ENCODE peak calls at places on chromosomes 13 and 19, in four cellular contexts. W is stimulated activated CD8-positive, alpha-beta memory T cell treated with anti-CD3 and anti-CD28 coated beads, Interleukin-15, amount 100 ng/mL, for 48 hours; L is activated gamma-delta T cell treated with anti-CD3 and anti-CD28 coated beads, Interleukin-2, amount 50 U/mL, for 16 hours; Y is M059J. N is an unnamed sample.

GRCh38 chr13:111659842-111660241 is 339.4 kb downstream of the TEX29 start:
- DNase-seq in W (no peak), Y (no peak), L (no peak), N (no peak)

GRCh38 chr19:47781590-47782318 is 3.3 kb downstream of the SELENOW start:
- DNase-seq in W (no peak), L (no peak), Y (no peak), N (no peak)

GRCh38 chr13:113088691-113089020 is 16.9 kb upstream of the F7 start:
- DNase-seq in L (no peak), W (no peak), Y (no peak), N (no peak)

GRCh38 chr19:54154603-54155345 is 4.7 kb downstream of the LENG1 start:
- DNase-seq in Y (peak), W (no peak), L (no peak), N (no peak)

GRCh38 chr13:27712421-27712820 is 79.9 kb upstream of the GSX1 start:
- DNase-seq in Y (no peak), L (no peak), W (no peak), N (peak)

GRCh38 chr19:38395381-38396127 is 7.1 kb downstream of the SPRED3 start:
- DNase-seq in Y (no peak), W (no peak), L (no peak), N (no peak)

GRCh38 chr13:39783051-39783450 is 127.6 kb downstream of the COG6 start:
- DNase-seq in L (no peak), Y (no peak), W (no peak), N (peak)

GRCh38 chr13:70407486-70407885 is 299.2 kb upstream of the KLHL1 start:
- DNase-seq in L (no peak), Y (no peak), W (no peak), N (peak)

GRCh38 chr19:51091126-51091525 is 8.4 kb upstream of the KLK14 start:
- DNase-seq in W (no peak), Y (no peak), L (no peak), N (no peak)

GRCh38 chr19:42412661-42413076 is 14.5 kb downstream of the LIPE start:
- DNase-seq in L (no peak), W (no peak), Y (no peak), N (no peak)

GRCh38 chr19:38733493-38734175 is 10.6 kb downstream of the CAPN12 start:
- DNase-seq in L (no peak), W (no peak), Y (peak), N (no peak)

GRCh38 chr19:34452671-34453253 is 24.6 kb downstream of the UBA2 start:
- DNase-seq in L (no peak), W (no peak), Y (no peak), N (no peak)

GRCh38 chr19:30671622-30672051 is 299.5 kb downstream of the ZNF536 start:
- DNase-seq in W (no peak), Y (no peak), L (no peak), N (no peak)

GRCh38 chr13:52004508-52005183 is 6.6 kb downstream of the ATP7B start:
- DNase-seq in W (no peak), L (no peak), Y (no peak), N (no peak)

GRCh38 chr13:25874907-25875306 is 176.9 kb downstream of the SHISA2 start:
- DNase-seq in Y (no peak), L (peak), W (no peak), N (no peak)

GRCh38 chr19:46429999-46430398 is 1.3 kb upstream of the PNMA8C start:
- DNase-seq in L (no peak), W (no peak), Y (no peak), N (no peak)

GRCh38 chr19:48961673-48962028 is 3.5 kb upstream of the FTL start:
- DNase-seq in Y (no peak), L (no peak), W (no peak), N (no peak)

GRCh38 chr13:97506511-97506910 is 72.5 kb downstream of the RAP2A start:
- DNase-seq in Y (no peak), L (no peak), W (no peak), N (no peak)

GRCh38 chr13:99626461-99627082 is 125.3 kb downstream of the TM9SF2 start:
- DNase-seq in Y (peak), L (no peak), W (no peak), N (peak)

GRCh38 chr13:109787135-109787954 is 962 bp upstream of the IRS2 start:
- DNase-seq in Y (peak), W (no peak), L (no peak), N (peak)

GRCh38 chr13:22703601-22704209 is 477.1 kb upstream of the SGCG start:
- DNase-seq in W (no peak), Y (peak), L (no peak), N (peak)

GRCh38 chr19:22427587-22428298 is 5.6 kb upstream of the ZNF98 start:
- DNase-seq in L (no peak), Y (no peak), W (no peak), N (no peak)

GRCh38 chr19:51702103-51702753 is 9.1 kb downstream of the SPACA6 start:
- DNase-seq in W (no peak), L (no peak), Y (no peak), N (peak)

GRCh38 chr19:18223860-18224524 is 2.2 kb downstream of the PDE4C start:
- DNase-seq in L (no peak), W (no peak), Y (peak), N (peak)

GRCh38 chr19:1942934-1943555 is 2.1 kb downstream of the CSNK1G2 start:
- DNase-seq in Y (no peak), W (no peak), L (no peak), N (no peak)

GRCh38 chr13:30934381-30934780 is 1.9 kb downstream of the TEX26 start:
- DNase-seq in Y (peak), L (no peak), W (no peak), N (no peak)

GRCh38 chr19:51365211-51366049 is 758 bp downstream of the ETFB start:
- DNase-seq in L (no peak), Y (peak), W (no peak), N (peak)

GRCh38 chr19:40419066-40419612 is 6.0 kb upstream of the PRX start:
- DNase-seq in W (no peak), Y (no peak), L (no peak), N (no peak)

GRCh38 chr13:105139380-105140285 is 1395.8 kb downstream of the EFNB2 start:
- DNase-seq in Y (peak), L (peak), W (peak), N (no peak)